ENCODE peak calls at places on chromosomes 13 and 19, in eight cellular contexts. U is cardiac muscle cell, H is psoas muscle, B is heart right ventricle, Z is thoracic aorta, D is right atrium auricular region, R is uterus, S is IMR-90. Q is an unnamed sample.

GRCh38 chr13:27526516-27526915 is 76.2 kb upstream of the MTIF3 start:
- DNase-seq in H (no peak), S (no peak), R (no peak), D (no peak), Z (no peak), B (no peak), U (no peak), Q (no peak)

GRCh38 chr19:42249769-42250168 is 5.2 kb downstream of the ERF start:
- DNase-seq in B (no peak), H (no peak), Z (no peak), D (no peak), S (no peak), R (no peak), U (no peak), Q (no peak)

GRCh38 chr19:48918801-48919247 is 14.7 kb upstream of the DHDH start:
- DNase-seq in U (no peak), H (no peak), Z (no peak), S (no peak), D (no peak), B (no peak), R (no peak), Q (no peak)

GRCh38 chr13:35817642-35818576 is 313.3 kb downstream of the DCLK1 start:
- DNase-seq in D (no peak), S (no peak), Z (no peak), U (no peak), R (no peak), H (no peak), B (no peak), Q (no peak)

GRCh38 chr13:20993661-20994440 is 67.5 kb downstream of the LATS2 start:
- DNase-seq in D (peak), S (peak), Z (no peak), U (peak), H (no peak), R (no peak), B (no peak), Q (no peak)

GRCh38 chr19:11164879-11165406 is 9.4 kb upstream of the SPC24 start:
- DNase-seq in S (peak), R (peak), B (peak), H (peak), U (peak), D (peak), Z (no peak), Q (no peak)

GRCh38 chr13:35712907-35713685 is 236.6 kb upstream of the MAB21L1 start:
- DNase-seq in D (no peak), U (peak), Z (no peak), B (no peak), H (no peak), R (no peak), S (peak), Q (no peak)

GRCh38 chr19:45406957-45407375 is 522 bp downstream of the POLR1G start:
- DNase-seq in H (no peak), D (no peak), R (no peak), S (no peak), U (no peak), B (no peak), Z (no peak), Q (no peak)

GRCh38 chr19:39409207-39409885 is 2.7 kb downstream of the ZFP36 start:
- DNase-seq in H (peak), B (peak), R (peak), U (peak), D (peak), Z (peak), S (peak), Q (peak)

GRCh38 chr13:91362908-91363307 is 15.4 kb downstream of the MIR17HG start:
- DNase-seq in Z (no peak), S (no peak), R (no peak), H (no peak), B (no peak), D (no peak), U (no peak), Q (no peak)

GRCh38 chr13:83162493-83162892 is 719.8 kb downstream of the SLITRK1 start:
- DNase-seq in H (no peak), B (no peak), U (peak), Z (no peak), R (no peak), S (peak), D (no peak), Q (no peak)

GRCh38 chr19:51250786-51251452 is at the start of gene SIGLECL1:
- DNase-seq in B (no peak), Z (no peak), S (no peak), D (no peak), H (no peak), U (no peak), R (no peak), Q (no peak)

GRCh38 chr13:24271611-24272451 is 37.5 kb upstream of the C1QTNF9 start:
- DNase-seq in S (peak), D (peak), B (peak), Z (no peak), R (peak), H (peak), U (peak), Q (no peak)

GRCh38 chr19:4866595-4867424 is 657 bp downstream of the PLIN3 start:
- DNase-seq in S (peak), R (peak), U (peak), B (peak), H (peak), Z (no peak), D (peak), Q (no peak)

GRCh38 chr19:41939861-41940442 is 11.7 kb upstream of the ERFL start:
- DNase-seq in S (no peak), D (no peak), H (no peak), B (no peak), Z (no peak), U (no peak), R (no peak), Q (no peak)

GRCh38 chr13:111253334-111253872 is 67.0 kb upstream of the TEX29 start:
- DNase-seq in H (no peak), U (peak), D (no peak), B (no peak), S (peak), R (no peak), Z (no peak), Q (no peak)

GRCh38 chr13:96075953-96076543 is 13.9 kb upstream of the HS6ST3 start:
- DNase-seq in S (peak), R (no peak), Z (no peak), U (peak), B (no peak), D (no peak), H (no peak), Q (no peak)

GRCh38 chr19:55340784-55341147 is 1.1 kb downstream of the KMT5C start:
- DNase-seq in U (no peak), B (no peak), Z (no peak), D (no peak), S (no peak), H (no peak), R (no peak), Q (no peak)

GRCh38 chr19:55206664-55207500 is 2.4 kb downstream of the PTPRH start:
- DNase-seq in H (peak), S (peak), Z (no peak), B (peak), D (peak), R (peak), U (peak), Q (no peak)

GRCh38 chr19:2543463-2544442 is 67.8 kb downstream of the GADD45B start:
- DNase-seq in S (peak), Z (peak), H (peak), U (peak), D (peak), B (peak), R (peak), Q (peak)
- H3K4me3 ChIP-seq in S (peak), Z (peak), H (peak), U (no peak), D (peak), B (peak), R (peak), Q (peak)

GRCh38 chr13:44044544-44045178 is 165.0 kb downstream of the LACC1 start:
- DNase-seq in B (no peak), D (no peak), R (no peak), S (no peak), H (no peak), Z (no peak), U (no peak), Q (no peak)

GRCh38 chr13:44035400-44035799 is 155.7 kb downstream of the LACC1 start:
- DNase-seq in S (no peak), U (no peak), H (no peak), B (no peak), R (no peak), D (no peak), Z (no peak), Q (no peak)

GRCh38 chr13:44040070-44040753 is 160.5 kb downstream of the LACC1 start:
- DNase-seq in R (no peak), H (no peak), U (peak), D (no peak), Z (no peak), S (peak), B (no peak), Q (no peak)

GRCh38 chr13:44045179-44045562 is 165.5 kb downstream of the LACC1 start:
- DNase-seq in S (no peak), H (no peak), R (no peak), D (no peak), Z (no peak), B (no peak), U (no peak), Q (no peak)

DNA sequence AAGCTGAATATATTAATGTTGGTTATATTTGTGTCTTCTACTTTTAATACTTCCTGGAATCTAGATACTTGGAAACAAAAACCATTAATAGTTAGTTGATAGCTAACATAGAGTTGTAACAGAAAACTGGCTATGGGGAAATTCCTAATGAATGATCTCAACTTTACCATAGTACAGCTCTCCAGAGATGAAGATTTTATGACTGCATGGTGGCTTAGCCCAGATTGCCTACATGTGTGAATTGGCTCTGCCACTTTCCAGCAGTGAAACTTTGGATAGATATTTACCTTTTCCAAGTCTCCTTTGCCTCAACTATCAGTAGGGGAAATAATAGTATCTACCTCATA is 161.0 kb downstream of the LACC1 start:
- DNase-seq in R (no peak), S (peak), U (peak), B (no peak), H (no peak), Z (no peak), D (no peak), Q (no peak)
- H3K27ac ChIP-seq in R (no peak), S (no peak), U (no peak), B (no peak), H (no peak), Z (no peak), D (no peak), Q (no peak)

DNA sequence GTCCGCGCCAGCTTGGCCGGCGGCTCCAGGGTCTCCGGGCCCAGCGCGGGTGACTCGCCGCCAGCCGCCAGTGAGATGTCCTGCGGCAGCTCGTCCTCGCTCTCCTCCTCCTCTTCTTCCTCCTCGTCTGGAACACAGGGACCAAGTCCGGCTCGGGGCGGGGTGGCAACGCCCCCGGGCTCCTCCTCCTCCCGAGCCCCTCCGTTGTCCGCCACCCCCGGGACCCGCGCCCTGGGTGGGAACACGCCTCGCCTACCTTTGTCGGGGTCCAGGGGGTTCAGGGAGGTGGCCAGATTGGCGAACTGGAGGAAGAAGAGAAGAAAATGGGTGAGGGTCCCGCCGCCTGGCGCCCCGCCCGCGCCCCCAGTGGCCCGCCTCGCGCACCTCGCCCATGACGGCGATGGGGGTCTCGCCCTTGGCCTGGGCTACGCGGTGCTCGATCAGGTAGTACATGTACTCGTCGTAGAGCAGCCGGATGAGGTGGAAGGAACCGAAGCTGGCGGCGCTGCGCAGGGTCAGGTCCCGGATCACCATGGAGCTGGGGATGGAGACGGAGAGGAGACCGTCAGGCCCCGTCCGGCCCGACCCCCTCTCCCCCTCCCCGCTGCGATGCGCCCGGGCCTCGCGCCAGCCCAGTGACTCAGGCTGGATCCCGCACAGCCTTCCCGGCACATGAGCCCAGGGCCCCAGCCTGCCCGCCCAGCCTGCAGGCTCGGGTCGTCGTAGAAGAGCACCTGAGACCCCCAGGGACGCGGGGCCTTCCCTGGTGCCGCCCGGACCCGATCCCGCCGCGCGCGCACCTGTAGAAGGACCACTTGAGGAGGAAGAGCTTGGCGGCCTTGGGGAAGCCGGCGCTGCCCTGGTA is 10.7 kb downstream of the DCAF15 start:
- DNase-seq in B (no peak), D (no peak), Z (no peak), S (peak), U (peak), R (peak), H (no peak), Q (no peak)
- H3K4me3 ChIP-seq in B (no peak), D (peak), Z (peak), S (no peak), U (no peak), R (peak), H (no peak), Q (peak)

DNA sequence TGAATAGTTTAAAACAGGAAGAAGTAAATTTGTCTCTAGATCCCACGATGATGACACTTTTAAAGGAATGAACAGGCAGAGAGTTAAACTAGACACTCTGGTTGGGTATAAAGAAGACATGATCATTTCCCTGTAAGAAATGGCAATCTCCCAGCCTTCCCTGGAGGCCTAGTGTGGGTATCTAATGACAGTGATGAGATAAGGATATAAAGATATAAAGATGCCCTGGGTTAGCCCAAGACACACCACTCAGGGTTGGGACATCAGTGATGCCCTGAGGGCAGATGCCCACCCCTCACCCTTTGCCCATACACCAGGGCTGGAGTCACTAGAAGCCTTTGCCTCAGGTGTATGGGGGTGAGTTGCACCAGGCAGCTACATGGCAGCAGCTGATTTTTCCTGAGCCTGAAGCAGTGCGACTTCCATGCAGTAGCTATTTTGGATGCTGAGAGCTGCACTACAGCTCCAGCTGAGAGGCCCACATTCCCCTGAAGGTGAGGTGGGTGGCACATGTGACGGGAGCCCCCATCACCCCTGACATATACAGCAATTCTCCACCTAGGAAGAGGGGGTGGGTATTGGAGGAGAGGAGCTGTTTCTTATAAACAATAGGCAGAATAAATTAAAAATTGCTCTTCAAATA is 177.5 kb downstream of the NDFIP2 start:
- DNase-seq in D (no peak), B (peak), U (no peak), S (no peak), H (no peak), Z (no peak), R (no peak), Q (no peak)
- H3K27ac ChIP-seq in D (peak), B (peak), U (peak), S (no peak), H (peak), Z (no peak), R (no peak), Q (peak)

DNA sequence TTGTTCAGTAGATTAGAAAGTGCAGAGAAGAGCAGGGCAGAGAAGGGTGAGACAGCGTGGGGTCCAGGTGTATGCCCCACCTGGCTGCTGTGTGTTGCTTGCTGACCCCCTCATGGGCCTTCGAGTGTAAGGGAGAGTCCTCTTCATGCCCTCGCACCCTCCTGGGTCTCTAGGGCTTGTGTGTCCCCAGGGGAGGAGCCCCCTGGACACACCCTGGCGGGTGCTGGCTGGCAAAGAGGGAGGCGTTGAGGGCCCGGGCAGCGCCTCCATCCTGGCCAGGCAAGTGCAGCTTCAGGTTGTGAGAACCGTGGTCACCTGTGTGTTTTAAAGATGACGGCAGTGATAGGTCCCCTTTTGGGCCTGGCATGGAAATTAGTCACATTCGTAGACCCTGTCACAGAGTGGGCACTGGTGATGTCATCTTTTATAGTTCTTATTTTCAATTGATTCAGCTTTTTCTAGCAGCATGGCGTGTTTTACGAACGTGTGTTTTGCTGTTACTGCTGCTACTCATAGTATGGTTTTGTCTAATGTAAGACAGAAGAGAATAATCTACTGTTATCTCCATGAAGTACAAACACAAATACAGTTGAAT is 18.7 kb downstream of the TFDP1 start:
- DNase-seq in S (no peak), Z (no peak), H (no peak), U (no peak), B (no peak), D (no peak), R (no peak), Q (no peak)
- H3K4me3 ChIP-seq in S (no peak), Z (no peak), H (no peak), U (no peak), B (no peak), D (no peak), R (no peak), Q (no peak)

DNA sequence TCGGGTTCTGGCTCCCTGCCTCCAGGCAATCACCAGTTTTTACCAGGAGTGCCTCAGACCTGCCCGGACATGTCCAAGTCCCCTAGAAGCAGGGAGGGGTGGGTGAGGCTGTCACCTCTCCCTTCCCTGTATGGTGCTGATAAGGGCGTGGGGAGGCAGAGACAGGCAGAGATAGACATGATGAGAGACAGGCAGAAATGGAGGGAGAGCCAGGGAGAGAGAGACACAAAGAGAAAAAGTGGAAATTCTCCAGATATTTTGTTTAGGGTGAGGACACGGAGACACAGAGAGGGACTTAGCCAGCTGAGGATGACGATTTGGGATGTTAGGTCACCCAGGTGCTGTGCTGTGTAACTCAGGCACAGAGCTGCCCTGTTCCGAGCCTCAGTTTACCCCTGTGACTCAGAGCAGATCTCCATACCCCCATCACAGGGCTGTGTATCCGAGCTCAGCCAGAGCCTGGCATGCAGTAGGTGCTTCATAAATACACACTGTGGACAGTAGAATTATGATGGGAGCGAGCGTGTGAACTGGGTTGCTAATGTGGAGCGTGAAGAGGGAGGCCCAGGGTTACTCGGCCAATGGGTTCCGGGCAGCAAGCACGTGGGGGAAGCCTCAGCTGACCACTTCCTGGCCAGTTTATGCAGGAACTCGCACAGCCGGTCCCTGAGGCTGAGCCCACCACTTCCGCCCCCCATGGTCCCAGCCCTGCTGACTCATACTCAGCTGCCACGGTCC is 11.9 kb upstream of the GDF15 start:
- DNase-seq in H (peak), U (peak), D (peak), B (peak), R (peak), S (peak), Z (peak), Q (peak)
- H3K27ac ChIP-seq in H (peak), U (peak), D (peak), B (peak), R (peak), S (peak), Z (peak), Q (peak)

Q was measured in esophagus squamous epithelium.